ENCODE peak calls at places on chromosomes 7 and 10, in four cellular contexts. N is breast epithelium, C is HCT116, Y is spleen. J is an unnamed sample. For H3K9me3, the result is how much of the 10 kb centered on the place peaks cover.

GRCh38 chr10:125120046-125120710 is 40.2 kb downstream of the CTBP2 start:
- DNase-seq in C (no peak), N (no peak), Y (peak), J (no peak)

GRCh38 chr10:19488592-19489280 is 327.5 kb upstream of the PLXDC2 start:
- DNase-seq in N (no peak), C (no peak), Y (peak), J (peak)

GRCh38 chr10:6173203-6173602 is 29.5 kb upstream of the PFKFB3 start:
- DNase-seq in N (no peak), C (no peak), Y (no peak), J (no peak)

GRCh38 chr7:37287093-37287492 is 161.6 kb downstream of the ELMO1 start:
- DNase-seq in C (no peak), N (no peak), Y (no peak), J (no peak)

GRCh38 chr7:129751916-129752315 is 140.4 kb downstream of the NRF1 start:
- DNase-seq in C (no peak), N (no peak), Y (no peak), J (no peak)

GRCh38 chr10:422675-423074 is 266.8 kb downstream of the DIP2C start:
- DNase-seq in N (no peak), C (no peak), Y (no peak), J (no peak)

GRCh38 chr7:128266891-128267839 is 26.1 kb downstream of the LEP start:
- DNase-seq in C (no peak), N (peak), Y (no peak), J (no peak)

GRCh38 chr10:24382979-24383663 is 174.2 kb downstream of the KIAA1217 start:
- DNase-seq in N (peak), C (no peak), Y (no peak), J (no peak)

GRCh38 chr7:44787041-44787440 is 9.4 kb upstream of the PPIA start:
- DNase-seq in N (no peak), C (no peak), Y (peak), J (no peak)

GRCh38 chr10:1567742-1568495 is 169.4 kb downstream of the ADARB2 start:
- DNase-seq in C (no peak), Y (peak), N (no peak), J (peak)

GRCh38 chr10:55801262-55801661 is 559.8 kb downstream of the ZWINT start:
- DNase-seq in C (no peak), N (no peak), Y (no peak), J (no peak)

GRCh38 chr7:20331912-20332317 is 1.2 kb downstream of the ITGB8 start:
- DNase-seq in C (no peak), N (peak), Y (no peak), J (no peak)

GRCh38 chr7:7323352-7323751 is 141.0 kb downstream of the C1GALT1 start:
- DNase-seq in N (no peak), Y (no peak), C (no peak), J (no peak)

GRCh38 chr10:114313866-114314265 is 74.8 kb downstream of the VWA2 start:
- DNase-seq in N (no peak), C (no peak), Y (peak), J (peak)

GRCh38 chr7:64799-65430 is 127.5 kb upstream of the FAM20C start:
- DNase-seq in Y (peak), N (no peak), C (no peak), J (no peak)
- TF ChIP-seq POLR2AphosphoS5 in Y (no peak), N (no peak), C (no peak), J (no peak)

DNA sequence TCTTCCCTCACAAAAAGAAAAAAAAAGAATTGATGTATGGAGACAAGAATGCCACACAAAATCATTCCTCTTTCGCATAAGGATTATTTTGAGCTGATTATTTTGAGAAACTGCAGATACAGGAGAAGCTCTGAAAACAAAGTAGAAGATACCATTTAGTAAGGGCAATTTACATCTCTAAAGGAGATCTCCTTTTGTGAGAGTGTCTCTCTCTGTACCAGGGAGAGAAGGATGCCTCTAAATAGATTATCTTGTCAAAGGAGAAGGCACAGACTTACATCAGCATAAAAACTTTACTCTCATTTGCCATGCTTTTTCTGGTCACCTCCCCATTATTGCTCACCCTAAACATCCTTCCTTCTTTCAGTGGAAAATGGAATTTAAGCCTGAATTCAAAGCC is 747.9 kb upstream of the COBL start:
- DNase-seq in N (no peak), Y (no peak), C (no peak), J (no peak)
- H3K9me3 ChIP-seq in N (under half), Y (under half), C (under half), J (under half)

GRCh38 chr10:89481662-89482061 is 53.7 kb downstream of the SLC16A12 start:
- DNase-seq in C (no peak), Y (no peak), N (no peak), J (no peak)
- TF ChIP-seq POLR2AphosphoS5 in C (no peak), Y (no peak), N (peak), J (no peak)

GRCh38 chr7:56570968-56571367 is 454.8 kb upstream of the NUPR2 start:
- DNase-seq in C (no peak), N (no peak), Y (no peak), J (no peak)
- H3K9me3 ChIP-seq in C (under half), N (under half), Y (under half), J (under half)

DNA sequence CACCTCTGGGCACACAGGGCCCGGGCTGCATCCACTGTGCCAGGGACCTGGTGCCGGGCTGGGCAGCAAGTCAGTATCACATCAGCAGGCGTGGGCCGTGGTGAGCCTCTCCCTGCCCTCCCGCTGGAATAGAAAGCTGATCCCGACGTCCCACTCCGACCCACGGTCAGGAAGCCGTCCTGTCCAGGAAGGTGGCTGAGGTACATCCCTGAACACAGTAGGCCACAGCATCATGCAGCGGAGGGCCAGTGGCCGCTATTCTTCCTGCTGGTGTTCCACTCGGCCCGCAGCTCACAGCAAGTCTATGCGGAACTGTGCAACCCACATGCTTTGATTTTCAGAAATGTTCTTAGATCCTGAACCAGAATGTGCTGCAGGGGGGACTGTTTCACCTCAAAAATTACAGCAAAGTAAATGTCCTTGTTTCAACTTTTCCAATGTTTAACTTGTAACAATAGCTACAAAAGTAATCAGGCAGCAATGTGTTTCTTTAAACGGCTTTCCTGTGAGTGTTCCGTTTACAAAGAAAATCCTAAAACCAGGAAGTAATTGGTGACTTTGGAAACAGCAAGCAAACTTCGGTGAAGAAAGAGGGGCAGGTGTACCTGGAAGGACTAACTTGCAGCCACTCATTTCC is 676 bp upstream of the GPR146 start:
- DNase-seq in N (no peak), C (no peak), Y (peak), J (no peak)
- TF ChIP-seq POLR2AphosphoS5 in N (no peak), C (no peak), Y (peak), J (no peak)

DNA sequence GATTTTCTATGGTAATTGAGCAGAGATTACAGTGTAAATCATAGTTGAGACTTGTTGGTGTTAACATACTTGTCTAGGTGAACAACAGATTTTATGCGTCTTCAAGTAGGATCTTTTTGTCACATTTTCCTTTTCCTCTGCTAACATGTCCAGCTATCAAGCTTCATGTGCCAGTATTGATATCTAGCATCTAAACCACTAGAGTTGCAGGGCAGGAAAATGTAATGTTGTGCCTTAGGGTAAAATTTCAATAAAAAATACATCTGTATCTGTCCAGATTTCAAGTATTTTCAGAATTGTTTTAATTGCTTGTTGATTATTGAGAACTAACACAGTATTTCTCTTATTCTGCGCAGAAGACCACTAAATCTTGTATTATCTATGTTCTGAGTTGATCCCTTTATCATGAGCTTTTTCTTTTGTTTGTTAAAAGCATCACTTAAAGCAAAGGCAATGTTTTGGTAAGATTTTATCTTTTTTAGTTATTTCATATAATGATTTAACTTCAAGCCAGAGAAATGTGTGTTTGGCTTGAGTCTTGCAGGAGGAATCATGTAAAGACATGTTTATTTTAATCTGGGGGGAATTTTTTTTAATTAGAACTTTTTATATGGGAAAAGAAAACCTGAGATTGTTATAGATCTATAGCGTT is 16.5 kb downstream of the BICC1 start:
- DNase-seq in N (no peak), Y (no peak), C (no peak), J (no peak)
- H3K9me3 ChIP-seq in N (under half), Y (under half), C (under half), J (under half)